ENCODE peak calls at places on chromosomes 16 and 17, in six cellular contexts. V is body of pancreas; L is heart left ventricle; G is CD4-positive, alpha-beta memory T cell; U is CD8-positive, alpha-beta T cell; R is kidney. P is an unnamed sample.

GRCh38 chr17:45841883-45842525 is 2.7 kb upstream of the SPPL2C start:
- DNase-seq in V (peak; percentile 13), L (no peak), G (no peak), U (no peak), R (peak; percentile 38), P (no peak)

GRCh38 chr16:72128701-72129100 is 35.1 kb downstream of the DHX38 start:
- DNase-seq in V (no peak), L (no peak), G (no peak), U (no peak), R (no peak), P (no peak)

GRCh38 chr16:87470332-87470731 is 22.5 kb downstream of the ZCCHC14 start:
- DNase-seq in V (no peak), L (no peak), G (no peak), U (no peak), R (no peak), P (no peak)

GRCh38 chr17:42518755-42519545 is 17.1 kb upstream of the NAGLU start:
- DNase-seq in V (peak; percentile 25), L (no peak), G (no peak), U (no peak), R (no peak), P (no peak)

GRCh38 chr17:63579633-63580032 is 21.1 kb upstream of the TACO1 start:
- DNase-seq in V (peak; percentile 49), L (no peak), G (no peak), U (no peak), R (no peak), P (no peak)

GRCh38 chr17:42553866-42554249 is 1.1 kb downstream of the HSD17B1 start:
- DNase-seq in V (peak; percentile 31), L (peak; percentile 62), G (peak; percentile 25), U (no peak), R (no peak), P (no peak)

GRCh38 chr16:57726433-57726947 is 9.1 kb upstream of the KATNB1 start:
- DNase-seq in V (no peak), L (no peak), G (no peak), U (no peak), R (no peak), P (no peak)

GRCh38 chr17:42116705-42117396 is 4.3 kb downstream of the KAT2A start:
- DNase-seq in V (peak; percentile 92), L (peak; percentile 82), G (peak; percentile 84), U (peak; percentile 87), R (peak; percentile 89), P (peak; percentile 67)

GRCh38 chr16:53052519-53053501 is at the start of gene CHD9NB:
- DNase-seq in V (peak; percentile 27), L (no peak), G (no peak), U (no peak), R (peak; percentile 68), P (no peak)

GRCh38 chr17:68435876-68436842 is 21.1 kb downstream of the WIPI1 start:
- DNase-seq in V (peak; percentile 81), L (peak; percentile 70), G (peak; percentile 83), U (peak; percentile 90), R (no peak), P (peak; percentile 71)
- H3K9me3 ChIP-seq in V (no peaks in the 10 kb centered on the region), L (no peaks in the 10 kb centered on the region), G (no peaks in the 10 kb centered on the region), U (no peaks in the 10 kb centered on the region), R (no peaks in the 10 kb centered on the region), P (no peaks in the 10 kb centered on the region)

GRCh38 chr16:15981382-15981781 is 32.0 kb downstream of the ABCC1 start:
- DNase-seq in V (no peak), L (no peak), G (no peak), U (no peak), R (no peak), P (no peak)
- H3K9me3 ChIP-seq in V (no peaks in the 10 kb centered on the region), L (peaks cover 5% of the 10 kb centered on the region), G (peaks cover 6% of the 10 kb centered on the region), U (peaks cover 5% of the 10 kb centered on the region), R (no peaks in the 10 kb centered on the region), P (no peaks in the 10 kb centered on the region)

DNA sequence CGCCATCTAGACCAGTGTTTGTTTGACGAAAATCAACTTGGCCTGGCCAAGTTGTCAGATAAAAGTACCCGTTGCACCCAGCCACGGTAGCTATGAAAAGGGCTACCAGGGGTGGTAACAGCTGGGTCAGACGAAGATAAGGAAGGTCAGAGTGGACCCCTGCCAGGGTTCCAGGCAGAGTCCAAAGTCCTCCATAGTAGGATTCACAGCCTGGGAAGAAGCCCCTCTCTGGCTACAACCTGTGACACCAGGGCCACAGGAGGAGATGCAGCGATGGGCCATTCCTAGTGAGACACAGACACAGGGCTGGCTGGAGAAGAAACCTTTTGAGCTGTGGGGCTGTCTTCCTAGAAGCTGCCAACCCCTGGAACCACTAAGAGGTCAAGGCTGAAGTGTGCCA is 39.3 kb downstream of the MEAK7 start:
- DNase-seq in V (no peak), L (no peak), G (no peak), U (no peak), R (no peak), P (no peak)
- H3K9me3 ChIP-seq in V (no peaks in the 10 kb centered on the region), L (no peaks in the 10 kb centered on the region), G (peaks cover 7% of the 10 kb centered on the region), U (no peaks in the 10 kb centered on the region), R (no peaks in the 10 kb centered on the region), P (peaks cover 4% of the 10 kb centered on the region)

GRCh38 chr16:31754998-31755615 is 118.5 kb upstream of the ZNF267 start:
- DNase-seq in V (no peak), L (no peak), G (no peak), U (no peak), R (no peak), P (no peak)
- H3K9me3 ChIP-seq in V (no peaks in the 10 kb centered on the region), L (peaks cover 48% of the 10 kb centered on the region), G (peaks cover 25% of the 10 kb centered on the region), U (peaks cover 57% of the 10 kb centered on the region), R (peaks cover 85% of the 10 kb centered on the region), P (peaks cover 60% of the 10 kb centered on the region)

DNA sequence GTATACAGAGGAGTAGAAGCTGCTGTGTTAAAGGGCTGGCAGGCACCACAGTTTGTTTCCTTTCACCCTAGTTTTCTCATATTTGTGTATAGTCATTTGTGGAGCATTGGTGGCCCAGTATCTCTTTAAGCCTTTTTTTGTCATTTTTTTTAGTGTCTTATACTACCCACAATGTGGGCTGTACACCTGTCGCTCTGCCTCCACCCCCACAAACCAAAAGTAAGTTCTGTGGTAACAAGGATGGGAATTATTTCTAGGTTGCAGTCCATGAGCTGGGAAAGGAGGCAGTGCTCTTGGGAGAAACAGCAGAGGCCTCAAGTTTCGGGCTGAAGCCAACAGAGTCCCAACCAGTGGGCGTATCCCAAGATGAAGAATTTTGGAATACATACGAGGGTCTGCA is 6.2 kb downstream of the ZNF75A start:
- DNase-seq in V (no peak), L (no peak), G (no peak), U (no peak), R (no peak), P (no peak)
- H3K9me3 ChIP-seq in V (no peaks in the 10 kb centered on the region), L (peaks cover 11% of the 10 kb centered on the region), G (peaks cover 13% of the 10 kb centered on the region), U (peaks cover 37% of the 10 kb centered on the region), R (peaks cover 90% of the 10 kb centered on the region), P (peaks cover 49% of the 10 kb centered on the region)

DNA sequence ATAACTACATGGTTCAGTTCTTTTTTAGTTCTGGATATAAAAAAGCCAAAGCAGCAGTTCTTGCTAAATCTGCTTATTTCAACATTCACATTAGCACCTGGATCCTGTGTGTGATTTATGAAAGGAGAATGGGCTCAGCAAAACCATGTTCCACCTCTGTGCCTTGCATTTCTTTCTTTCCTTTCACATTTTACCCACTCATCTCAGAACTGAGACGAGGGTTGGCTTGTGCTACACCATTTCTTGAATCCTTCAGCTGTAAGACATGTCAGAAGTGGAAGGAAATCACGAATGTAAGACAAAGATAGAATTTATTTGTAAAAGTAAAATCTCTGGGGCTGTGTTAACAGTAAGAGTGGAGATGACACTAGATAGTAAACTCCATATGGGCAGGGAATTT is 1.2 kb upstream of the UTP6 start:
- DNase-seq in V (no peak), L (no peak), G (no peak), U (no peak), R (no peak), P (no peak)
- H3K9me3 ChIP-seq in V (no peaks in the 10 kb centered on the region), L (no peaks in the 10 kb centered on the region), G (no peaks in the 10 kb centered on the region), U (no peaks in the 10 kb centered on the region), R (no peaks in the 10 kb centered on the region), P (no peaks in the 10 kb centered on the region)

GRCh38 chr16:48591976-48592375 is 18.0 kb downstream of the N4BP1 start:
- DNase-seq in V (no peak), L (no peak), G (no peak), U (no peak), R (no peak), P (no peak)

GRCh38 chr16:48590476-48590875 is 19.5 kb downstream of the N4BP1 start:
- DNase-seq in V (no peak), L (no peak), G (no peak), U (no peak), R (no peak), P (no peak)

GRCh38 chr16:48580925-48581500 is 29.0 kb downstream of the N4BP1 start:
- DNase-seq in V (no peak), L (no peak), G (no peak), U (no peak), R (no peak), P (no peak)

GRCh38 chr16:48583075-48584065 is 26.6 kb downstream of the N4BP1 start:
- DNase-seq in V (no peak), L (no peak), G (no peak), U (no peak), R (no peak), P (no peak)

DNA sequence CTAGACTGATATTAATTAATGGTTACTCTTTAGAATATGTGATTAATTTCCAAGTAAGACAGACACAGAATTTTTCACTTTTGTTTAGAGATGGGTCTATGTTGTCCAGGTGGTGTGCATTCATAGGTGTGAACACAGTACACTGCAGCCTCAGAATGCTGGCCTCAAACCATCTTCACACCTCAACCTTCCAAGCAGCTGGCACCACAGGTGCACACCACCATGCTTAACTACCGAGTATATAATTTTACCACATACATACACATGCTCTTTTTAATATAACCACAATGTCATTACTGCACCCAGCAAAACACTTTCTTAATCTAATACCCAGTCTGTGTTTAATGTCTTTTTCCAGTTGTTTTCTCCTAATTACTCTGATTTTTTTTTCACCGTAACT is 23.9 kb downstream of the N4BP1 start:
- DNase-seq in V (no peak), L (no peak), G (no peak), U (no peak), R (no peak), P (no peak)
- H3K9me3 ChIP-seq in V (no peaks in the 10 kb centered on the region), L (no peaks in the 10 kb centered on the region), G (no peaks in the 10 kb centered on the region), U (no peaks in the 10 kb centered on the region), R (peaks cover 8% of the 10 kb centered on the region), P (no peaks in the 10 kb centered on the region)

DNA sequence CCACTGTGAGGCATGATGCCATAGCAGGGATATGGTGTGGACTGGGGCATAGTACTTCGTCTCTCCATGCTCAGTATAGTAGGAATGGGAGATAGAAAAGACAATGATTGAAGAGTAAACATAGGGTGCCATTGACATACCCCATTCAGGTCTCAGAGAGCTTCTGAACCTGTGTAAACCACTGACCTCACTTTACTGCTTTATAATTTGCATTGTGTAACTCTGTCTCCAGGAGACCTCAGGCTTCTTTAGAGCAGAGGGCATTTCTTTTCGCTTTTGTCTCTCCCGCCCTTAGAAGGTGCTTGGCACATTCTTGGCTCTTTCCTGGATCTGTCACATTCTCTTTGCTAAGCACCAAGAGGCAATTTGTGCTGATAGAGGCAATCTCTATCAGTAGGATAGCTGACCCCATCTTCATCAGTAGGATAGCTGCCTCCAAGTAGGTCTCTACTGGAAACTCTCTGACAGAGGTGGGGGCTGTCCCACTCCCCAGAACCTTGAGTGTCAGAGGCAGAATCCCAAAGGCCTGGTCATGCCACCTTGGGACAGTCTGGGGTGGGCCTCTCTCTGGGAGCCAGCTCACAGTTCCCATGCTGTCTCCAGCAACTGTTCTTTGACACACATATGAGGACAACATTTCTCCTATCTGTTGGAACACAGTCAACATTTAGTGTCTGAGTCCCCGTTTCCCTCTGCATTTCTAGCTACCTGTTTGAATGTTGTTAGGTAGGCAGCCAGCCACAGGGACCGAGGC is 181.9 kb downstream of the UTP18 start:
- DNase-seq in V (no peak), L (no peak), G (no peak), U (no peak), R (no peak), P (no peak)
- H3K9me3 ChIP-seq in V (no peaks in the 10 kb centered on the region), L (no peaks in the 10 kb centered on the region), G (no peaks in the 10 kb centered on the region), U (no peaks in the 10 kb centered on the region), R (no peaks in the 10 kb centered on the region), P (no peaks in the 10 kb centered on the region)